ENCODE peak calls at places on chromosome 9, in four cellular contexts. X is GM12878, G is GM12891, F is SK-N-SH. S is an unnamed sample.

GRCh38 chr9:137168907-137169763 is 716 bp downstream of the LRRC26 start:
- DNase-seq in X (no peak), F (peak), G (peak), S (peak)

GRCh38 chr9:129109504-129109903 is 1.1 kb downstream of the CRAT start:
- DNase-seq in F (no peak), G (no peak), X (no peak), S (peak)

GRCh38 chr9:105297442-105298097 is 53.1 kb downstream of the SLC44A1 start:
- DNase-seq in G (no peak), F (no peak), X (no peak), S (no peak)

GRCh38 chr9:1018121-1018520 is 32.0 kb upstream of the DMRT2 start:
- DNase-seq in X (no peak), G (no peak), F (no peak), S (peak)

GRCh38 chr9:129336130-129336528 is 158.1 kb upstream of the IER5L start:
- DNase-seq in F (no peak), X (no peak), G (no peak), S (no peak)

GRCh38 chr9:105846825-105847224 is 152.5 kb downstream of the TMEM38B start:
- DNase-seq in G (no peak), F (no peak), X (no peak), S (no peak)

GRCh38 chr9:132125361-132125760 is 36.5 kb upstream of the NTNG2 start:
- DNase-seq in X (no peak), G (no peak), F (no peak), S (no peak)

GRCh38 chr9:71490810-71491209 is 277.5 kb downstream of the CEMIP2 start:
- DNase-seq in G (no peak), F (no peak), X (no peak), S (peak)

GRCh38 chr9:74025402-74025894 is 471.7 kb upstream of the RORB start:
- DNase-seq in G (no peak), F (no peak), X (no peak), S (peak)

GRCh38 chr9:128254855-128255759 is 20.7 kb downstream of the GOLGA2 start:
- DNase-seq in X (no peak), F (peak), G (peak), S (peak)

GRCh38 chr9:87668222-87668621 is 57.7 kb upstream of the CTSL start:
- DNase-seq in G (no peak), X (no peak), F (no peak), S (no peak)

GRCh38 chr9:79604921-79605562 is 33.3 kb downstream of the TLE4 start:
- DNase-seq in X (no peak), G (no peak), F (no peak), S (no peak)

GRCh38 chr9:125401317-125401716 is 139.7 kb downstream of the GAPVD1 start:
- DNase-seq in X (no peak), F (no peak), G (no peak), S (no peak)

GRCh38 chr9:75188756-75189155 is 100.4 kb downstream of the OSTF1 start:
- DNase-seq in X (no peak), G (no peak), F (no peak), S (no peak)

GRCh38 chr9:129458663-129459549 is 162.0 kb downstream of the C9orf50 start:
- DNase-seq in F (peak), G (no peak), X (no peak), S (no peak)

GRCh38 chr9:81685763-81686613 is 3.4 kb downstream of the TLE1 start:
- DNase-seq in G (no peak), F (no peak), X (no peak), S (peak)
- TF ChIP-seq TAF1 in G (no peak), F (no peak), X (no peak), S (no peak)

DNA sequence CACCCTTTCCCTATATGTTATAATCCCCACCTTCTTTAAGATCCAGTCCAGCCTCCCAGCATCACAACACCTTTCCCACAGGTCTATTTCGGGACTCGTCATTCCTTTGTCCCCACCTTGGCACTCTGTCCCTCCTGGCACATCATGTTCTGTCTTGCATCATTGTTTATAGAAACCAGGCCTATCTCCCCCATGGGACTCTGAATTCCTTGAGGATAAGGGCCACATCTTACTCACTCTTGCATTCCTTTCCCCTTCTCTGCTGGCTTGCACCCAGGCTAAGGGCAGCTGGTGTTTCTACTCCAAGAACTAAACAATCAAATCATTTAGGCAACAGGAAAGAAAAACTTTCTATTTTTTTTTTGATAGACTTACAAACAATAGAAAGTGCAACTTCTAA is 205.7 kb downstream of the AGTPBP1 start:
- DNase-seq in X (no peak), G (no peak), F (no peak), S (no peak)
- TF ChIP-seq TAF1 in X (no peak), G (no peak), F (no peak), S (no peak)

DNA sequence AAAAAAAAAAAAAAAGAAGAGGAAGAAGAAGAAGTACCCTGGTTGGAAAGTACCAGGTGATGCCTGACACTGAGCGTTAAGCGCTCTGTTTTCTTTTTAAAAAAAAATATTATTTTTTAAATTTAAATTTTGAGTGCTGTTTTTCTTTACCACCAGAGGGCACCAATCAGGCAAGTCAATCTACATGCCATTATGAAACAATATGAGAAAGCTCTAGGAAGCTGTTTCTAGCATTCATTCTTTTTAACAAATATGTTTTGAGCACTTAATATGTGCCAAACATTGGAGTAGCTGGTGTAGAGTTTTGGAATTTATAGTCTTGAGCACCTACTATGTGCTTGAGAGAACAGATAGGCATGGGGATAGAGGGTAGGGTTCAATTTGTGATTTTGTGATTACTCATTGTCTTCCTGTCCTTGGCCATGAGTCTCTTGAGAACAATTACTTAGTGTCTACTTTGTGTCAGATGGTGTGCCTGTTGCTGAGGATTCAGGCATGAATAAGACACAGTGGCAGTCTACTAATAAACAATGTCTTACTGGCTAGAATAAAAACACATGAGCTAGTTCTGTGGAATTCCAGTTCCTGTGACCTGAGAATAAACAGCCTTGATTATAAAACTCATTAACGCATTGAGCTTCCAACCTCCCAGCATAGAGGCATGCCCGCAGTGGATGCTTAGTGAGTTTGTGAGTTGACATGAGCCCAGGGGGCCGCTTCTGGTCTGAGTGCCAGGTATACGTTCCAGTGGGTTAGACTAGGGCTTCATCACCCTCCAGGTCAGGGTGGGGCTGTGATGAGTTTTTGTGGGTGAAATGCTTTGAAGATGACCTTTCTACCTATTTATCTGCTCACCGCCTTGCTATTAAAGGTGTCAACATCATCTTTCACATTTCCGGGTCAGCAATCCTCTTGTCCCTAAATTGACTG is 3.0 kb upstream of the UBE2R2 start:
- DNase-seq in G (no peak), X (no peak), F (peak), S (peak)
- TF ChIP-seq TAF1 in G (no peak), X (no peak), F (no peak), S (no peak)

DNA sequence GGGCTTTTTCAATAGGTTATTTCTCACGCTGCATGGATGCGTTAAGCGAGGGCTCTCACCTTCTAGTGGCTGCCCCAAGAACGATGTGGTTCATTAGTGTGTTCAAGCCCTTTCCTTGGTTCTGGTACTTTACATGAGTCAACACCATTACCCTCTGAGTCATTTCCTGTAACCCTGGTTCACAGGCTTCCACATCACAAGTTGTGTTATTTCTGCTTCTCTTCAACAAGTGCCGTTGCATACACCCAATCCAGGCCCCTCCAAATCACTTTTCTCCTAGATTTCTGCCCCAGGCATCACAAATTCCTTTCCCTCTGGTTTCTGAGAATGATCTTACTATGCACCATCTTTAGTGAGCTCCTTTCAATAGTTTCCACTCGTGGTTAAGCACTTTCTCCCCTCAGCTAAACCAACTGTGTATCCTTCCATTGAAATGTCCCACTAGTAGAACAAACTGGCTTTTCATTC is 69.5 kb upstream of the RAD23B start:
- DNase-seq in X (peak), F (no peak), G (no peak), S (peak)
- TF ChIP-seq TAF1 in X (no peak), F (no peak), G (no peak), S (no peak)

GRCh38 chr9:36049408-36049807 is 12.7 kb downstream of the RECK start:
- DNase-seq in X (no peak), F (no peak), G (no peak), S (no peak)

GRCh38 chr9:36050472-36050871 is 13.8 kb downstream of the RECK start:
- DNase-seq in F (no peak), G (no peak), X (no peak), S (no peak)

GRCh38 chr9:36056896-36057295 is 20.2 kb downstream of the RECK start:
- DNase-seq in F (no peak), X (no peak), G (no peak), S (no peak)

GRCh38 chr9:36051317-36051716 is 14.6 kb downstream of the RECK start:
- DNase-seq in G (no peak), F (no peak), X (no peak), S (no peak)

GRCh38 chr9:36053971-36054370 is 17.3 kb downstream of the RECK start:
- DNase-seq in G (no peak), F (no peak), X (no peak), S (peak)
- TF ChIP-seq TAF1 in G (no peak), F (no peak), X (no peak), S (no peak)

DNA sequence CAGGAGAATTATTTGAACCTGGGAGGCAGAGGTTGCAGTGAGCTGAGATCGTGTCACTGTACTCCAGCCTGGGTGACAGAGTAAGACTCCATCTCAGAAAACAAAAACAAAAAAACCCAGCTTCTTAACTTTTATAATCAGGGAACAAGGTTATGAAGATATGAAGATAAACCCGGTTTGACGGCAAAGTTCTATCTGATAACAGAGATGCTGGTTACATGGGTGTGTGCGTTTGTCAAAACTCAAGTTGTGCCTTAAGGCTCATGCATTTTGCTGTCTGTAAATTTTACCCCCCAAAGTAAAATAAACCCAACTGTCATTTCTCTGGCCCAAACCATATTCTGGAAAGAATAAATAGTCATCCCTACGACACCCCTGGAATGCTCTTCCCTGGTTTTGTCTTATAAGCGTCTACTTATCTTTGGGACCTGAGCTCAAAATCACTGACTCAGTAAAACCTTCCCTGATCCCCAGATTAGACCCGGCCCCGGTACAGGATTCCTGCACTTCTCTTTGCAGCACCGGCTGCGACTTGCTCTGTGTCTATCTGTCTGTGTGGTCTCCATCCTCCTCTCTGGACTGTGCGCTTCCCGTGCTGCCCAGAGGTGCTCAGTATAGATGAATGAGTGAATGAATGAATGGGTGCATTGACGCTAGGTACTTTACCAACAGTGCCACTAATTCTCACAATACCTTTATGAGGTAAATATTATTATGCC is 172.2 kb downstream of the DAB2IP start:
- DNase-seq in X (no peak), F (no peak), G (no peak), S (no peak)
- TF ChIP-seq TAF1 in X (no peak), F (no peak), G (no peak), S (no peak)

GRCh38 chr9:10869687-10870086 is 256.9 kb upstream of the PTPRD start:
- DNase-seq in X (no peak), G (no peak), F (no peak), S (no peak)
- TF ChIP-seq TAF1 in X (no peak), G (no peak), F (no peak), S (no peak)